ENCODE peak calls at places on chromosomes 6 and 20, in five cellular contexts. J is right cardiac atrium; N is tibial nerve; B is CD8-positive, alpha-beta memory T cell; T is tibial artery. E is an unnamed sample.
A peak's percentile ranks its signal among the peaks of the same experiment; 100 is the strongest.

GRCh38 chr6:17870302-17871168 is 116.9 kb downstream of the KIF13A start:
- DNase-seq in B (no peak), N (no peak), T (no peak), J (no peak), E (no peak)

GRCh38 chr20:2618815-2619214 is 33.6 kb upstream of the NOP56 start:
- DNase-seq in T (no peak), J (no peak), B (no peak), N (no peak), E (no peak)

GRCh38 chr6:31821301-31822037 is 6.1 kb upstream of the HSPA1B start:
- DNase-seq in T (peak; percentile 68), B (no peak), N (no peak), J (peak; percentile 87), E (no peak)

GRCh38 chr6:65524232-65524631 is 182.8 kb downstream of the EYS start:
- DNase-seq in B (no peak), T (no peak), J (no peak), N (no peak), E (no peak)

GRCh38 chr20:35059612-35060011 is 33.0 kb downstream of the TRPC4AP start:
- DNase-seq in N (no peak), B (no peak), J (no peak), T (no peak), E (no peak)

GRCh38 chr20:46681032-46681854 is 8.0 kb downstream of the TP53RK start:
- DNase-seq in T (peak; percentile 56), N (peak; percentile 89), B (peak; percentile 48), J (peak; percentile 33), E (peak; percentile 24)

GRCh38 chr6:158639056-158639455 is 5.5 kb downstream of the DYNLT1 start:
- DNase-seq in B (no peak), N (no peak), J (no peak), T (no peak), E (no peak)

GRCh38 chr6:151060096-151060741 is 179.5 kb upstream of the AKAP12 start:
- DNase-seq in T (no peak), N (no peak), J (no peak), B (no peak), E (no peak)

GRCh38 chr6:20029979-20030378 is 182.3 kb downstream of the MBOAT1 start:
- DNase-seq in B (no peak), T (no peak), J (no peak), N (no peak), E (no peak)

GRCh38 chr6:21110684-21111398 is 482.7 kb upstream of the SOX4 start:
- DNase-seq in B (no peak), J (no peak), T (no peak), N (no peak), E (no peak)

GRCh38 chr6:158543606-158544185 is 16.2 kb upstream of the TMEM181 start:
- DNase-seq in J (no peak), N (no peak), B (no peak), T (no peak), E (no peak)

GRCh38 chr6:70166088-70166958 is 136.6 kb downstream of the COL9A1 start:
- DNase-seq in J (peak; percentile 31), N (peak; percentile 40), B (no peak), T (peak; percentile 25), E (no peak)

GRCh38 chr6:14216931-14217684 is 99.5 kb downstream of the CD83 start:
- DNase-seq in J (no peak), T (no peak), B (no peak), N (no peak), E (no peak)

GRCh38 chr6:39790772-39791171 is 1.4 kb upstream of the DAAM2 start:
- DNase-seq in B (no peak), N (no peak), T (no peak), J (no peak), E (no peak)

GRCh38 chr6:160355001-160355400 is 6.8 kb downstream of the SLC22A3 start:
- DNase-seq in B (no peak), N (no peak), J (no peak), T (no peak), E (no peak)

GRCh38 chr6:51213806-51214205 is 395.1 kb downstream of the TFAP2B start:
- DNase-seq in J (no peak), T (no peak), N (no peak), B (no peak), E (no peak)

GRCh38 chr6:125215252-125215819 is 61.8 kb downstream of the TPD52L1 start:
- DNase-seq in N (no peak), J (no peak), B (no peak), T (no peak), E (no peak)

GRCh38 chr6:17032595-17033591 is 69.0 kb upstream of the STMND1 start:
- DNase-seq in N (peak; percentile 90), T (peak; percentile 87), B (no peak), J (peak; percentile 70), E (no peak)

GRCh38 chr20:5608448-5609161 is 141.6 kb upstream of the SHLD1 start:
- DNase-seq in J (no peak), N (no peak), B (no peak), T (no peak), E (no peak)

GRCh38 chr6:2263896-2264295 is 18.5 kb upstream of the GMDS start:
- DNase-seq in T (no peak), N (no peak), B (no peak), J (no peak), E (no peak)

DNA sequence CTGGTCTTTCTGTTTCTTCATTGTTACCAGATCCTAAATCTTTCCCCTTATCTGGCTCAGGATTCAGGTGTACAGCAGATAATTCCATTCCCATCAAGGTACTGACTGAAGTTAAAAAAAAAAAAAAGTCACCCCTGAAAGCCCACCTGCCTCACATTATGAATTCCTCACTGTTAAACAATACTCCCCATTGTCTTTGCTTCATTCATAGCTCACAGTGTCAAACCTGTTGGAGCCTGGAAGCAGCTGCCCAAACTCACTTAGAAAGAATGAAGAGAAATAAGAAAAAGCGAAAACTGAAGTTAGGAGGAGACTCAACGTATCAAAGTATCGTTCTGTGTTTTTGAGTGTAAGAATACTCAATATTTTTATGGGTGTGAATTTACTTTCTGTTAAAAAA is 1.8 kb upstream of the DCBLD1 start:
- DNase-seq in B (no peak), T (no peak), N (no peak), J (no peak), E (no peak)
- H3K27me3 ChIP-seq in B (no peaks in the 10 kb centered on the region), T (no peaks in the 10 kb centered on the region), N (no peaks in the 10 kb centered on the region), J (no peaks in the 10 kb centered on the region), E (peaks cover 4% of the 10 kb centered on the region)

DNA sequence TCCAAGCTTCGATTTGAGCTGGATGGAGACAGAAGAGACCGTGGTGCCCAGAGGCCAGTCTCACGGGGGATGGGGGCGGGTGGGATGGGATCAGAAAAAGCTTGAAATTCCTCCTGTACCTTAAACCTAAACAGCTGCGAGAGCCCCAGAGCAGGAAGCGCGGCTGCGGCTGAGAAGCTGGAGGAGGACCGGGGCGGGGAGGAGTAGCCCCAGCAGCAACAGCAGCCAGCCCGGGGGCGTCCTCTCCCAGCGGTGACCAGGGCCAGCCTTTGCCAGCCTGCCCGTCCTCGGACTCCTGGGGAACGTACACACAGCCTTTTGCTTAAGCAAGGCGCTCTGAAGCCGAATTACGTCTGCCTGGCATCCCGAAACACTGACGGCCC is 17.4 kb upstream of the PRDM13 start:
- DNase-seq in J (no peak), B (no peak), T (no peak), N (no peak), E (no peak)
- H3K27me3 ChIP-seq in J (no peaks in the 10 kb centered on the region), B (peaks cover 46% of the 10 kb centered on the region), T (no peaks in the 10 kb centered on the region), N (peaks cover 15% of the 10 kb centered on the region), E (peaks cover 40% of the 10 kb centered on the region)

GRCh38 chr6:90896165-90896549 is 309.3 kb upstream of the MAP3K7 start:
- DNase-seq in J (no peak), T (no peak), N (no peak), B (no peak), E (no peak)
- H3K27me3 ChIP-seq in J (no peaks in the 10 kb centered on the region), T (no peaks in the 10 kb centered on the region), N (no peaks in the 10 kb centered on the region), B (no peaks in the 10 kb centered on the region), E (no peaks in the 10 kb centered on the region)

GRCh38 chr6:10393544-10394225 is 21.2 kb downstream of the TFAP2A start:
- DNase-seq in B (no peak), N (no peak), J (no peak), T (no peak), E (no peak)
- H3K27me3 ChIP-seq in B (peaks cover 66% of the 10 kb centered on the region), N (no peaks in the 10 kb centered on the region), J (peaks cover 10% of the 10 kb centered on the region), T (no peaks in the 10 kb centered on the region), E (peaks cover 60% of the 10 kb centered on the region)

DNA sequence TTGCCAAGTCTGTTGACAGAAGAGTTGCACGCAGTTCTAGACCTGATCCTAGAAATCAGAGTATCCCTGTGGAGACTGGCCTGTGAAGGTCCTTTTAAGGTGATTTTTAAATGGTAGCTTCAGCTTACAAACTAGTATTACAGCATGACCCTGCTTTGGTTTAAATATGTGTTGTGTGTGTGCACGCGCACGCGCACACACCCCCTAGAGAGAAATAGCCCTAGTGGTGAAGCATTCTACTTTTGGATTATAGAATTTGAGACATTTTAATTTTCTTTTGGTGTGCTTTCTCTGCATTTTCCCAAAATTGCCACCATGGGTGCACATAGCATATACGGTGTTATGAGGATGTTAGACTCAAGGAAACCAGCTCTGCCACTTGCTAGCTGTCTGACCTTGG is 19.4 kb downstream of the RIMS4 start:
- DNase-seq in J (no peak), N (no peak), B (no peak), T (no peak), E (no peak)
- H3K27me3 ChIP-seq in J (no peaks in the 10 kb centered on the region), N (no peaks in the 10 kb centered on the region), B (no peaks in the 10 kb centered on the region), T (no peaks in the 10 kb centered on the region), E (peaks cover 4% of the 10 kb centered on the region)

GRCh38 chr6:11076540-11076939 is 17.1 kb upstream of the SMIM13 start:
- DNase-seq in N (no peak), J (no peak), T (no peak), B (no peak), E (no peak)
- H3K27me3 ChIP-seq in N (no peaks in the 10 kb centered on the region), J (no peaks in the 10 kb centered on the region), T (no peaks in the 10 kb centered on the region), B (no peaks in the 10 kb centered on the region), E (no peaks in the 10 kb centered on the region)

GRCh38 chr6:164579035-164579434 is 730.4 kb downstream of the C6orf118 start:
- DNase-seq in J (no peak), T (no peak), B (no peak), N (peak; percentile 9), E (no peak)
- H3K27me3 ChIP-seq in J (no peaks in the 10 kb centered on the region), T (no peaks in the 10 kb centered on the region), B (no peaks in the 10 kb centered on the region), N (no peaks in the 10 kb centered on the region), E (no peaks in the 10 kb centered on the region)

E was measured in effector memory CD4-positive, alpha-beta T cell.